ENCODE peak calls at places on chromosomes 2 and 18, in eight cellular contexts. A, D, P, Z, N, R, V and B are unnamed samples.

GRCh38 chr2:229719926-229720652 is 5.7 kb upstream of the DNER start:
- DNase-seq in A (no peak), D (no peak), P (peak), Z (no peak), N (no peak), R (no peak), V (no peak), B (no peak)

GRCh38 chr2:105772362-105772761 is 27.6 kb downstream of the NCK2 start:
- DNase-seq in A (no peak), D (no peak), P (no peak), Z (no peak), N (no peak), R (no peak), V (peak), B (no peak)

GRCh38 chr2:26450031-26450635 is 27.8 kb downstream of the OTOF start:
- DNase-seq in A (no peak), D (no peak), P (no peak), Z (no peak), N (no peak), R (no peak), V (no peak), B (peak)

GRCh38 chr2:84885111-84885510 is 4.2 kb upstream of the TRABD2A start:
- DNase-seq in A (no peak), D (no peak), P (no peak), Z (no peak), N (no peak), R (no peak), V (no peak), B (no peak)

GRCh38 chr2:231696004-231696367 is 12.3 kb upstream of the PTMA start:
- DNase-seq in A (no peak), D (no peak), P (peak), Z (no peak), N (no peak), R (no peak), V (no peak), B (no peak)

GRCh38 chr2:175981546-175981945 is 20.5 kb downstream of the LNPK start:
- DNase-seq in A (no peak), D (no peak), P (no peak), Z (no peak), N (no peak), R (no peak), V (no peak), B (peak)

GRCh38 chr2:237290249-237290648 is 123.7 kb downstream of the COL6A3 start:
- DNase-seq in A (no peak), D (no peak), P (peak), Z (no peak), N (no peak), R (no peak), V (peak), B (no peak)

GRCh38 chr2:88211005-88211808 is 41.1 kb downstream of the THNSL2 start:
- DNase-seq in A (no peak), D (no peak), P (no peak), Z (no peak), N (no peak), R (no peak), V (no peak), B (no peak)

GRCh38 chr2:12269041-12269972 is 447.4 kb upstream of the TRIB2 start:
- DNase-seq in A (no peak), D (no peak), P (no peak), Z (no peak), N (no peak), R (no peak), V (no peak), B (no peak)

GRCh38 chr2:144938308-144938709 is 418.4 kb upstream of the ZEB2 start:
- DNase-seq in A (no peak), D (no peak), P (peak), Z (peak), N (peak), R (no peak), V (no peak), B (no peak)

GRCh38 chr2:230706053-230706498 is 6.6 kb upstream of the CAB39 start:
- DNase-seq in A (no peak), D (no peak), P (no peak), Z (no peak), N (no peak), R (no peak), V (no peak), B (no peak)

GRCh38 chr2:20516646-20517341 is 69.9 kb downstream of the RHOB start:
- DNase-seq in A (no peak), D (no peak), P (peak), Z (no peak), N (no peak), R (no peak), V (no peak), B (no peak)

GRCh38 chr2:218152777-218153176 is 14.0 kb downstream of the CXCR1 start:
- DNase-seq in A (no peak), D (no peak), P (no peak), Z (no peak), N (no peak), R (no peak), V (no peak), B (no peak)

GRCh38 chr18:11761553-11761952 is 72.5 kb downstream of the GNAL start:
- DNase-seq in A (peak), D (no peak), P (no peak), Z (no peak), N (no peak), R (no peak), V (no peak), B (no peak)

GRCh38 chr2:68774569-68775271 is 40.1 kb downstream of the ARHGAP25 start:
- DNase-seq in A (peak), D (no peak), P (no peak), Z (no peak), N (no peak), R (no peak), V (peak), B (no peak)

GRCh38 chr2:58895849-58896248 is 654.7 kb upstream of the FANCL start:
- DNase-seq in A (no peak), D (no peak), P (no peak), Z (no peak), N (no peak), R (no peak), V (no peak), B (no peak)

GRCh38 chr2:29573147-29573546 is 348.2 kb downstream of the ALK start:
- DNase-seq in A (no peak), D (no peak), P (no peak), Z (no peak), N (no peak), R (no peak), V (no peak), B (no peak)

GRCh38 chr2:150610670-150611279 is 123.3 kb upstream of the RND3 start:
- DNase-seq in A (peak), D (no peak), P (peak), Z (no peak), N (peak), R (peak), V (no peak), B (peak)

GRCh38 chr18:1408331-1408835 is 503.7 kb downstream of the ADCYAP1 start:
- DNase-seq in A (no peak), D (peak), P (no peak), Z (no peak), N (no peak), R (peak), V (no peak), B (peak)

GRCh38 chr18:80234398-80234797 is 12.9 kb downstream of the PARD6G start:
- DNase-seq in A (no peak), D (no peak), P (no peak), Z (no peak), N (no peak), R (no peak), V (no peak), B (no peak)

GRCh38 chr2:237538901-237539300 is 27.5 kb upstream of the PRLH start:
- DNase-seq in A (no peak), D (no peak), P (no peak), Z (no peak), N (no peak), R (no peak), V (no peak), B (no peak)

GRCh38 chr18:8106603-8107002 is 502.6 kb upstream of the RAB12 start:
- DNase-seq in A (no peak), D (no peak), P (no peak), Z (no peak), N (no peak), R (no peak), V (no peak), B (no peak)

GRCh38 chr18:2963048-2963447 is 49.9 kb downstream of the LPIN2 start:
- DNase-seq in A (peak), D (no peak), P (no peak), Z (no peak), N (no peak), R (no peak), V (no peak), B (no peak)

GRCh38 chr18:7234061-7234460 is 3.2 kb downstream of the LRRC30 start:
- DNase-seq in A (no peak), D (no peak), P (no peak), Z (no peak), N (peak), R (no peak), V (peak), B (no peak)

GRCh38 chr2:118380915-118381653 is 292.8 kb downstream of the INSIG2 start:
- DNase-seq in A (no peak), D (no peak), P (no peak), Z (no peak), N (no peak), R (no peak), V (no peak), B (no peak)

GRCh38 chr2:133568172-133568571 is at the start of gene NCKAP5:
- DNase-seq in A (no peak), D (no peak), P (peak), Z (peak), N (peak), R (no peak), V (no peak), B (no peak)